ENCODE peak calls at places on chromosomes 2 and 18, in six cellular contexts. M is lower lobe of right lung, S is foreskin keratinocyte, R is nephron progenitor cell, L is endodermal cell, B is fibroblast of the aortic adventitia. K is an unnamed sample.

GRCh38 chr2:223054193-223054781 is 2.3 kb downstream of the KCNE4 start:
- DNase-seq in S (no peak), B (peak), M (no peak), R (no peak), L (no peak), K (no peak)

GRCh38 chr18:23495723-23496440 is 7.4 kb upstream of the RMC1 start:
- DNase-seq in S (no peak), M (no peak), B (no peak), R (no peak), L (no peak), K (peak)

GRCh38 chr2:223101340-223102039 is 49.5 kb downstream of the KCNE4 start:
- DNase-seq in B (peak), R (no peak), S (peak), L (peak), M (no peak), K (peak)

GRCh38 chr2:39728941-39729351 is 50.1 kb downstream of the THUMPD2 start:
- DNase-seq in R (peak), L (peak), M (peak), S (no peak), B (no peak), K (peak)

GRCh38 chr2:133266926-133267590 is 301.2 kb downstream of the NCKAP5 start:
- DNase-seq in R (peak), M (no peak), B (no peak), S (no peak), L (peak), K (no peak)

GRCh38 chr2:55136138-55136541 is 85.9 kb upstream of the RTN4 start:
- DNase-seq in B (no peak), R (no peak), M (no peak), S (no peak), L (no peak), K (no peak)

GRCh38 chr2:100470898-100471514 is 724 bp downstream of the NMS start:
- DNase-seq in B (peak), M (no peak), S (no peak), L (peak), R (peak), K (peak)

GRCh38 chr18:11121426-11121825 is 27.9 kb downstream of the PIEZO2 start:
- DNase-seq in L (no peak), B (peak), R (no peak), M (no peak), S (no peak), K (no peak)

GRCh38 chr2:86275962-86276361 is 61.5 kb downstream of the REEP1 start:
- DNase-seq in L (no peak), B (no peak), M (no peak), R (no peak), S (no peak), K (no peak)

DNA sequence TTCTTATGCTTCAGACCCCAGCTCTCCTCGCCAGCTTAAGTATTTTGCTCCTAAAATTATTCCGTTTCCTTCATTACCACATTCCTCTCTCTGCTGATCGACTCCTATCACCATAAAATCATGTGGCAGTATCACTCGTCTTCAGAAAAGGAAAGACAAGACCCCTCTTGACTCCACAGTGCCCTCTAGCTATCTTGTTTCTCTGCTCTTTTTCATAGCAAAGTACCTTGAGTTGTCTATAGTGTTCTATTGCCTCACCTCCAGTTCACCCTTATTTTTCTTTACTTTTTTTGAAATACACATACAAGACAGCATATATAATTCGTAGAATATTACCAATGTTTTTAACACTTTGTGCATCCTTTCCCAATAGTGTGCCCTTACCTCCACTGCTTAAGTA is 273.2 kb upstream of the SIX3 start:
- DNase-seq in L (no peak), S (no peak), B (no peak), R (no peak), M (no peak), K (no peak)
- TF ChIP-seq CTCF in L (peak), S (peak), B (no peak), R (no peak), M (no peak), K (no peak)

GRCh38 chr2:134583997-134584520 is 134.7 kb downstream of the TMEM163 start:
- DNase-seq in R (no peak), M (peak), L (no peak), S (no peak), B (peak), K (no peak)

GRCh38 chr2:134583462-134583861 is 135.3 kb downstream of the TMEM163 start:
- DNase-seq in B (no peak), L (no peak), S (no peak), M (no peak), R (no peak), K (no peak)

GRCh38 chr2:134582547-134582899 is 136.3 kb downstream of the TMEM163 start:
- DNase-seq in S (no peak), M (no peak), B (no peak), R (no peak), L (no peak), K (peak)

GRCh38 chr2:134586289-134586980 is 132.4 kb downstream of the TMEM163 start:
- DNase-seq in M (peak), L (no peak), B (no peak), S (no peak), R (no peak), K (no peak)

GRCh38 chr2:134581877-134582546 is 136.8 kb downstream of the TMEM163 start:
- DNase-seq in L (no peak), R (no peak), B (no peak), M (no peak), S (no peak), K (no peak)
- TF ChIP-seq CTCF in L (no peak), R (no peak), B (no peak), M (no peak), S (no peak), K (no peak)

GRCh38 chr2:70094978-70095832 is 7.9 kb downstream of the PCBP1 start:
- DNase-seq in B (peak), R (no peak), L (no peak), S (peak), M (peak), K (peak)

GRCh38 chr2:70099270-70099669 is 12.0 kb downstream of the PCBP1 start:
- DNase-seq in M (no peak), B (no peak), R (no peak), L (no peak), S (no peak), K (no peak)

GRCh38 chr2:70094171-70094977 is 7.1 kb downstream of the PCBP1 start:
- DNase-seq in B (no peak), L (no peak), S (no peak), M (no peak), R (no peak), K (no peak)

GRCh38 chr2:70098032-70098431 is 10.8 kb downstream of the PCBP1 start:
- DNase-seq in B (no peak), R (no peak), L (no peak), S (no peak), M (no peak), K (no peak)

GRCh38 chr2:70095833-70096670 is 8.8 kb downstream of the PCBP1 start:
- DNase-seq in S (no peak), R (no peak), B (no peak), M (no peak), L (no peak), K (no peak)
- TF ChIP-seq CTCF in S (no peak), R (no peak), B (no peak), M (no peak), L (no peak), K (no peak)

GRCh38 chr2:147026664-147027278 is 818.1 kb upstream of the ACVR2A start:
- DNase-seq in S (peak), M (no peak), B (peak), L (no peak), R (no peak), K (peak)
- TF ChIP-seq CTCF in S (no peak), M (no peak), B (no peak), L (no peak), R (no peak), K (no peak)

GRCh38 chr2:129935118-129935517 is 44.3 kb upstream of the RAB6C start:
- DNase-seq in L (peak), R (no peak), B (no peak), M (no peak), S (peak), K (no peak)
- TF ChIP-seq CTCF in L (no peak), R (no peak), B (no peak), M (no peak), S (no peak), K (no peak)

DNA sequence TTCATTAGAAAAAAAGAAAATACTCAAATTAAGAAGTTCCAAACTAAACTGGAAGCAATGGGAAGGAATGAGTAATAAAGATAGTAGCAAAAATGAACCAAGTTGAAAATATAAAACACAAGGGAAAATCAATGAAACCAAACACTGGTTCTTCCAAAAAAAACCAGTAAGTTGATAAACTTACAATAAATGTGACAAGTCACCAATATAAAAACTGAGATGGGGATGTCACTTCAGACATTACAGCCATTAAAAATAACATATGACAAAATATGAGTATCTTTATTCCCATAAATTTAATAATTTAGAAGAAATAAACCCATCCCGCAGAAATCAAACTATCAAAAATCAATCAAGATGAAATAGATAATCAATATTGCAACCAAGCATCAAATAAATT is 633.9 kb upstream of the RAB6C start:
- DNase-seq in B (no peak), S (no peak), R (no peak), L (no peak), M (no peak), K (no peak)
- TF ChIP-seq CTCF in B (no peak), S (no peak), R (no peak), L (no peak), M (no peak), K (no peak)

GRCh38 chr2:36777788-36778187 is 81.3 kb downstream of the VIT start:
- DNase-seq in M (no peak), R (no peak), B (no peak), L (no peak), S (no peak), K (no peak)
- TF ChIP-seq CTCF in M (no peak), R (no peak), B (no peak), L (no peak), S (no peak), K (no peak)

K was measured in epithelial cell of esophagus.